ENCODE peak calls at places on chromosomes 2 and 18, in four cellular contexts. S, F, T and X are unnamed samples.

GRCh38 chr18:36066001-36066400 is 1.4 kb downstream of the RPRD1A start:
- DNase-seq in S (no peak), F (no peak), T (no peak), X (no peak)

GRCh38 chr2:160317113-160318099 is 117.3 kb upstream of the ITGB6 start:
- DNase-seq in S (no peak), F (no peak), T (no peak), X (no peak)

GRCh38 chr2:19538411-19538963 is 180.1 kb upstream of the OSR1 start:
- DNase-seq in S (no peak), F (no peak), T (no peak), X (no peak)

GRCh38 chr2:74646201-74646600 is 1.9 kb downstream of the M1AP start:
- DNase-seq in S (no peak), F (no peak), T (no peak), X (no peak)

GRCh38 chr18:51559198-51559901 is 361.9 kb upstream of the MEX3C start:
- DNase-seq in S (no peak), F (no peak), T (no peak), X (no peak)

GRCh38 chr2:71678874-71679273 is 225.5 kb downstream of the DYSF start:
- DNase-seq in S (no peak), F (no peak), T (no peak), X (no peak)

GRCh38 chr18:7904529-7904928 is 337.4 kb downstream of the PTPRM start:
- DNase-seq in S (no peak), F (no peak), T (no peak), X (no peak)

GRCh38 chr2:232633413-232634318 is at the start of gene EFHD1:
- DNase-seq in S (no peak), F (peak; percentile 70), T (peak; percentile 87), X (peak; percentile 65)

GRCh38 chr2:68714866-68715265 is 19.7 kb upstream of the ARHGAP25 start:
- DNase-seq in S (peak; percentile 80), F (no peak), T (no peak), X (no peak)

GRCh38 chr18:79469751-79470150 is 74.0 kb downstream of the NFATC1 start:
- DNase-seq in S (no peak), F (no peak), T (no peak), X (no peak)

GRCh38 chr2:42060028-42060427 is 12.2 kb downstream of the PKDCC start:
- DNase-seq in S (no peak), F (no peak), T (no peak), X (no peak)

GRCh38 chr2:241558532-241559488 is at the start of gene BOK:
- DNase-seq in S (no peak), F (peak; percentile 80), T (peak; percentile 65), X (peak; percentile 80)

GRCh38 chr2:236794074-236794473 is 224.4 kb downstream of the ACKR3 start:
- DNase-seq in S (no peak), F (no peak), T (no peak), X (no peak)

GRCh38 chr2:183284606-183285005 is 160.4 kb downstream of the NUP35 start:
- DNase-seq in S (no peak), F (no peak), T (no peak), X (no peak)

GRCh38 chr2:131156452-131157149 is 51.5 kb downstream of the PLEKHB2 start:
- DNase-seq in S (no peak), F (no peak), T (peak; percentile 39), X (no peak)

GRCh38 chr2:88540346-88540745 is 86.9 kb downstream of the EIF2AK3 start:
- DNase-seq in S (no peak), F (no peak), T (no peak), X (no peak)

GRCh38 chr2:159904127-159904564 is 106.1 kb upstream of the CD302 start:
- DNase-seq in S (no peak), F (no peak), T (no peak), X (no peak)

GRCh38 chr2:287471-287885 is 413 bp downstream of the ALKAL2 start:
- DNase-seq in S (no peak), F (no peak), T (peak; percentile 87), X (no peak)

GRCh38 chr2:74959106-74959751 is 786 bp downstream of the POLE4 start:
- DNase-seq in S (no peak), F (no peak), T (no peak), X (no peak)

GRCh38 chr2:171864357-171864985 is 29.6 kb downstream of the SLC25A12 start:
- DNase-seq in S (no peak), F (no peak), T (no peak), X (no peak)

GRCh38 chr2:240249423-240250149 is 109.1 kb upstream of the OTOS start:
- DNase-seq in S (no peak), F (peak; percentile 50), T (peak; percentile 16), X (no peak)

GRCh38 chr2:20314562-20315521 is 35.8 kb downstream of the PUM2 start:
- DNase-seq in S (no peak), F (no peak), T (no peak), X (no peak)

GRCh38 chr18:8176554-8176953 is 432.7 kb upstream of the RAB12 start:
- DNase-seq in S (no peak), F (no peak), T (no peak), X (no peak)

GRCh38 chr2:236545814-236546480 is 23.7 kb upstream of the ACKR3 start:
- DNase-seq in S (peak; percentile 89), F (no peak), T (no peak), X (no peak)

GRCh38 chr2:182606728-182607681 is 109.1 kb upstream of the DNAJC10 start:
- DNase-seq in S (peak; percentile 11), F (no peak), T (no peak), X (no peak)

GRCh38 chr18:13553449-13553848 is 172.9 kb downstream of the FAM210A start:
- DNase-seq in S (no peak), F (no peak), T (no peak), X (no peak)

GRCh38 chr2:171553858-171554257 is 31.6 kb downstream of the CYBRD1 start:
- DNase-seq in S (no peak), F (peak; percentile 68), T (peak; percentile 25), X (peak; percentile 89)

GRCh38 chr2:208406474-208407451 is at the start of gene PTH2R:
- DNase-seq in S (no peak), F (peak; percentile 24), T (peak; percentile 65), X (no peak)

GRCh38 chr2:129118296-129118695 is 799.6 kb upstream of the HS6ST1 start:
- DNase-seq in S (no peak), F (no peak), T (no peak), X (no peak)

GRCh38 chr2:177432703-177433102 is 40.1 kb downstream of the AGPS start:
- DNase-seq in S (no peak), F (no peak), T (no peak), X (no peak)

GRCh38 chr2:114929225-114929624 is 486.8 kb downstream of the DPP10 start:
- DNase-seq in S (no peak), F (no peak), T (no peak), X (no peak)

GRCh38 chr18:69538849-69539248 is 138.2 kb downstream of the DOK6 start:
- DNase-seq in S (no peak), F (no peak), T (peak; percentile 55), X (no peak)

GRCh38 chr2:46257476-46257875 is 39.7 kb upstream of the EPAS1 start:
- DNase-seq in S (no peak), F (no peak), T (peak; percentile 53), X (no peak)

GRCh38 chr2:144894612-144895300 is 374.8 kb upstream of the ZEB2 start:
- DNase-seq in S (no peak), F (no peak), T (no peak), X (no peak)
- TF ChIP-seq JUND in S (no peak), F (no peak), T (no peak), X (no peak)

GRCh38 chr18:47881752-47882455 is 48.6 kb downstream of the SMAD2 start:
- DNase-seq in S (no peak), F (no peak), T (no peak), X (peak; percentile 25)
- TF ChIP-seq JUND in S (no peak), F (no peak), T (no peak), X (no peak)

GRCh38 chr2:12217206-12217605 is 470.8 kb downstream of the LPIN1 start:
- DNase-seq in S (no peak), F (no peak), T (no peak), X (no peak)

GRCh38 chr2:12210016-12210933 is 463.8 kb downstream of the LPIN1 start:
- DNase-seq in S (no peak), F (peak; percentile 12), T (no peak), X (no peak)

GRCh38 chr2:12211326-12212170 is 465.1 kb downstream of the LPIN1 start:
- DNase-seq in S (no peak), F (no peak), T (no peak), X (no peak)

GRCh38 chr2:12213222-12213621 is 466.8 kb downstream of the LPIN1 start:
- DNase-seq in S (no peak), F (no peak), T (no peak), X (no peak)
- TF ChIP-seq JUND in S (no peak), F (no peak), T (no peak), X (no peak)

GRCh38 chr2:188456114-188456909 is 164.6 kb downstream of the GULP1 start:
- DNase-seq in S (no peak), F (no peak), T (no peak), X (no peak)

GRCh38 chr2:188449992-188450391 is 158.3 kb downstream of the GULP1 start:
- DNase-seq in S (no peak), F (no peak), T (no peak), X (no peak)

GRCh38 chr2:188452084-188452483 is 160.4 kb downstream of the GULP1 start:
- DNase-seq in S (no peak), F (no peak), T (peak; percentile 7), X (no peak)

GRCh38 chr2:188449570-188449969 is 157.9 kb downstream of the GULP1 start:
- DNase-seq in S (no peak), F (no peak), T (no peak), X (no peak)

DNA sequence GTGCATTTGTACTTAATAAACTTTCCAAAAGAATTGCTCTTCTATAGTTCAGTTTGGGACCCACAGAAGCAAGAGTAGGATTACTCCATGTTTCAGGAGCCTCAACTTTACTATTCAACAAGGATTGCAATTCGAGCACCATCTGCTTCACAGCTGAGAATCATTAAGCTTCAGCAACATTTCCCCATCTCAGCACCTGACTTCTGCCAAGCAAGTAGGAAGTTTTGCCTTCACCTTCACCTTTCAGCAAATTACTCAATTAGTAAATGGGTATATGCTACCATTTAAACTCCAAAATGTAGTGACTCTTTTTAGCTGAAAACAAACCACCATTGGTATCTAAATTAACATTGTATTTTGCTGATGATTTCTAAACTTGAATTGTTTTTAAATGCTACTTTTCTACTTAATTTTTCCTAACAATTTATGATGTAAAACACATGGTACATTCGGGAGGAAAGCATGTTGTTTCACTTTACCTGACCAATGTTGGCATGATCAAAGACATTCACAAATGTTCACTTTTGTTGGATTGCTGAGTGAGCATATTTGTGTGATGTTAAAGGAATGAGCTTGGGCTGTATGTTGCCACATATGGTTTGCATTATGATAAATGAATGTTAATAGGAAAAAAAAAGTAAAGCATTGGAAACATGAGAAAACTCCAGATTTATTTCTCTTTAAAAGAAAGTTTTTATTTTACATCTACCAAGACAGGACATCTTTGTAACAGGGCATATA is 159.2 kb downstream of the GULP1 start:
- DNase-seq in S (no peak), F (no peak), T (peak; percentile 34), X (no peak)
- TF ChIP-seq JUND in S (no peak), F (no peak), T (no peak), X (no peak)

GRCh38 chr2:76008001-76008702 is 297.4 kb upstream of the GCFC2 start:
- DNase-seq in S (peak; percentile 45), F (no peak), T (no peak), X (no peak)
- TF ChIP-seq JUND in S (no peak), F (no peak), T (no peak), X (no peak)